ENCODE peak calls at places on chromosomes 7 and 10, in four cellular contexts. M is GM12878, J is K562, D is HepG2. I is an unnamed sample.
A peak's percentile ranks its signal among the peaks of the same experiment; 100 is the strongest.

GRCh38 chr10:121843379-121843778 is 84.5 kb downstream of the ATE1 start:
- DNase-seq in M (no peak), J (no peak), D (peak; percentile 78), I (no peak)

GRCh38 chr7:3984456-3984855 is 683.4 kb downstream of the SDK1 start:
- DNase-seq in M (no peak), J (no peak), D (no peak), I (no peak)

GRCh38 chr7:117505238-117505637 is 25.4 kb downstream of the CFTR start:
- DNase-seq in M (no peak), J (no peak), D (no peak), I (no peak)

GRCh38 chr10:98446656-98447221 is at the start of gene HPS1:
- DNase-seq in M (peak; percentile 42), J (peak; percentile 88), D (peak; percentile 27), I (peak; percentile 95)

GRCh38 chr7:102433319-102434038 is at the start of gene ORAI2:
- DNase-seq in M (no peak), J (peak; percentile 95), D (no peak), I (peak; percentile 100)

GRCh38 chr7:128954830-128955797 is 17.4 kb downstream of the IRF5 start:
- DNase-seq in M (no peak), J (no peak), D (no peak), I (peak; percentile 86)

GRCh38 chr10:10363217-10363616 is 654.5 kb upstream of the CELF2 start:
- DNase-seq in M (no peak), J (no peak), D (no peak), I (no peak)

GRCh38 chr7:90968871-90969270 is 295.4 kb upstream of the FZD1 start:
- DNase-seq in M (no peak), J (no peak), D (no peak), I (no peak)

GRCh38 chr10:28241766-28242399 is 61.0 kb downstream of the MPP7 start:
- DNase-seq in M (peak; percentile 2), J (peak; percentile 44), D (peak; percentile 53), I (peak; percentile 40)

GRCh38 chr7:95338832-95339231 is 14.5 kb upstream of the PON1 start:
- DNase-seq in M (no peak), J (no peak), D (no peak), I (no peak)

GRCh38 chr10:21969326-21970287 is 33.9 kb downstream of the DNAJC1 start:
- DNase-seq in M (no peak), J (no peak), D (no peak), I (no peak)

GRCh38 chr10:117168135-117168674 is 29.1 kb upstream of the KCNK18 start:
- DNase-seq in M (no peak), J (peak; percentile 83), D (no peak), I (peak; percentile 96)

GRCh38 chr10:102802920-102803534 is 34.2 kb downstream of the CYP17A1 start:
- DNase-seq in M (peak; percentile 38), J (no peak), D (no peak), I (no peak)

GRCh38 chr7:110204527-110204926 is 886.4 kb upstream of the LRRN3 start:
- DNase-seq in M (no peak), J (no peak), D (no peak), I (no peak)

GRCh38 chr10:128209862-128210214 is 83.6 kb upstream of the MKI67 start:
- DNase-seq in M (no peak), J (no peak), D (no peak), I (no peak)

GRCh38 chr7:18212788-18213187 is 185.1 kb upstream of the PRPS1L1 start:
- DNase-seq in M (no peak), J (no peak), D (no peak), I (peak; percentile 58)

GRCh38 chr10:103080891-103081581 is 112.0 kb downstream of the NT5C2 start:
- DNase-seq in M (no peak), J (no peak), D (no peak), I (no peak)

GRCh38 chr7:93715234-93715633 is 140.7 kb upstream of the CALCR start:
- DNase-seq in M (no peak), J (peak; percentile 56), D (peak; percentile 34), I (peak; percentile 33)

GRCh38 chr7:135224027-135224426 is 9.6 kb upstream of the STRA8 start:
- DNase-seq in M (no peak), J (no peak), D (no peak), I (no peak)

GRCh38 chr7:11858668-11859302 is 26.8 kb upstream of the THSD7A start:
- DNase-seq in M (no peak), J (no peak), D (no peak), I (no peak)

GRCh38 chr10:19839552-19839951 is 23.3 kb downstream of the PLXDC2 start:
- DNase-seq in M (no peak), J (no peak), D (no peak), I (no peak)

GRCh38 chr10:19839090-19839489 is 22.9 kb downstream of the PLXDC2 start:
- DNase-seq in M (no peak), J (no peak), D (no peak), I (no peak)

GRCh38 chr10:19847321-19847720 is 31.1 kb downstream of the PLXDC2 start:
- DNase-seq in M (no peak), J (no peak), D (no peak), I (no peak)

GRCh38 chr10:19845963-19846362 is 29.7 kb downstream of the PLXDC2 start:
- DNase-seq in M (no peak), J (no peak), D (no peak), I (no peak)

GRCh38 chr10:19843487-19843886 is 27.3 kb downstream of the PLXDC2 start:
- DNase-seq in M (no peak), J (no peak), D (no peak), I (no peak)
- TF ChIP-seq MXI1 in M (no peak), J (no peak), D (no peak), I (no peak)

GRCh38 chr7:25121599-25121998 is 3.5 kb downstream of the CYCS start:
- DNase-seq in M (no peak), J (no peak), D (no peak), I (no peak)

GRCh38 chr7:25124485-25125136 is 449 bp downstream of the CYCS start:
- DNase-seq in M (no peak), J (no peak), D (no peak), I (peak; percentile 35)

GRCh38 chr7:25122373-25122772 is 2.7 kb downstream of the CYCS start:
- DNase-seq in M (no peak), J (no peak), D (no peak), I (no peak)

GRCh38 chr7:25125137-25125946 is at the start of gene CYCS:
- DNase-seq in M (peak; percentile 99), J (peak; percentile 93), D (peak; percentile 98), I (peak; percentile 95)
- TF ChIP-seq EP300 in M (no peak), J (peak; percentile 50), D (peak; percentile 20), I (no peak)

DNA sequence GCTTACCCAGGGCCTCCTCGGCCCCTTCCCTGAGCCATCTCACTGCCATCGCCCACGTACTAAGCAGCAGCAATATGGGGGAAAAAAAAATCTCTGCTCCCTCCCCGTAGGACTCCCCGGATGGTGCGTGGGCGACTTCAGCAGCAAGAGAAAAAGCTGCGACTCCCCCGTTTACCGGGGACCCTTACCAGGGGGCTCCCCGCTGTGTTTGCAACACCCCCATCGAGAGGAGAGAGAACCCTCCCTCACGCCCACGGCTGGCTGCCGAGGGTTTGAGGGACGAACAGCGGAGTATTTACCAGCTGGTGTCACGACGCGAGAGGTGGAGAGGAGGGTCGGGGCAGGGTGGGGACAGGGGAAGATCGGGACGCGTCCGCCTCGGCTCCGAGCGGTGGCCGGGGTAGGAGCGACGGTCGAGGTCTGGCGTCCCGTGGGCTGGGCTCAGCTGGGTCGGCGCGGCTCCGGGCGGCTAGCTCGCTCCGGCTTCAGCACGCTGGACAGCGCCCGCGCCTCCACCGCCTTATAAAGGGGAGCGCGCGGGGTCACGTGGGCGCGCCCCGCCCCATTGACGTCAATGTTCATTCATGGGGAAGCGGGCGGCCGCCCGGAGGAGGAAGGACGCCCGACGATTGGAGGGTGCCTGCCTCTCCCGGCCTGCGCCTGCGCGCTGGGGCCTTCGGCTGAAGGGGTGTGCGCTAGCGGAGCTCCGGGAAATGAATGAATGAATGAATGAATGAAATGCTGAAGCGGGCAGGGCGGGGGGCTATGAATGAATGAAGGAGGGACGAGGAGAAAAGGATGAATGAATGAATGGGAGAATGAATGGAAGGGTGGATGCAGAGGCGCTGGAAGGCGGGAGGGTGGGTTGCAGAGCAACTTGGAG is at the start of gene VGF:
- DNase-seq in M (no peak), J (peak; percentile 99), D (peak; percentile 85), I (peak; percentile 97)
- TF ChIP-seq POLR2AphosphoS5 in M (no peak), J (no peak), D (no peak), I (peak; percentile 91)

DNA sequence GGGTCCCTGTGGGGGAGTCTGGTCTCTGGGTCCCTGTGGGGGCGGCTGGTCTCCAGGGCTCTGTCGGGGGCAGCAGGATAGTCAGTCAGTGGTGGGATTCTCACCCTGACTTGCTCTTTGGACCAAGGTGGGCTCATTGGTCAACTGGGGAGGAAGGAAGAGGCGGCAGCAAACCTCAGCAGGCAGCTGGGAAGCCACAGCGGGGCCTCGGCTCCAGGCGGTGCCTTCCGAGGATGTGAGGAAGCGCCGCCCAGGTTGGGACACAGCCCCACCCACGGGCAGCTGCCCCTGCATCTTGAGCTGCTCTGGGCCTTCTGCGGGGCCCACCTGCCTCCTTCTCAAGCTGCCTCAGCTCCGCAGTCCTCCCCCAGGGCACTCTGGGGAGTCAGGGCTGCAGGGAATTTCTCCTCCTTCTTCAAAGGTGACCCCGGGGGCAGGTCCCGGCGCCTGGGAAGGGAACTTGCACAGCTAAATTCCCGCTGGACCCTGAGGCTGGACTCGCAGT is 20.4 kb upstream of the KNDC1 start:
- DNase-seq in M (no peak), J (no peak), D (no peak), I (peak; percentile 27)
- TF ChIP-seq MXI1 in M (no peak), J (no peak), D (no peak), I (no peak)

DNA sequence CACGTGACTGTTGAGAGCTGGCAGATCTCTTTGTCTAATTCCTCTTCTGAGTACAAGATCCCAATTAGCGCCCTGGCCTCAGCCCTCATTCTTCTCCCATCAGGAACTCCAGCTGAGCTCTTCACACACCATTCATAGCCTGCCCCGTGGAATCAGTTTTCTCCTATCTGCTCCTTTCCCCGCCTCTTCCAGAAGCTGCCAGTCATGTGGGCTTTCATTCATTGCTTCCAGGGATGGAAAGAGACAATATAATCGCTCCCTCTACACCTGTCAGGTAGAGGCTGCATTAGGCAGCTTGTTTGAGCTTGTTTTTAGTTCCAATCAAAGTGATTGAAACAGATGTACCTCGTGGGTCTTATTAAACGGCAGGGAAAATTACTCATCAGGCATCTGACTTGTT is 515.8 kb downstream of the TYW1 start:
- DNase-seq in M (no peak), J (no peak), D (no peak), I (no peak)
- TF ChIP-seq EP300 in M (no peak), J (no peak), D (no peak), I (no peak)

DNA sequence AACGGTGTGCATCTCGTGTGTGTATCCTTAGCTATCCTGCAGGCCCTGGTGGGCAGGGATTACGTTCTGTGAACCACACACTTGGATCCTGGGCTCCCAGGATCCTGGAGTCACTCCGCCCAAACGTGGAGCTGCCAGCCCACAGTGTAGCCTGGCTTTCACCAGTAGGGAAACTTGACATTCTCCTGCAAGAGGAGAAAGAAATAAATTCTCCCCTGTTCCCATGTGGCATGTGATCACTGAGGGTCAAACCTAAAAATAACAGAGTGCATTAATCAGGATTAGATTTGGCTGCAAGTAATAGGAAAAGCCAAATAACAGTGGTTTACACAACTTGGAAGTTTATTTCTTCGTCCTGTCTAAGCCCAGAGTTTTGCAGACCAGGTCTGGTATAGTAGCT is 32.3 kb downstream of the PALD1 start:
- DNase-seq in M (no peak), J (no peak), D (no peak), I (no peak)
- TF ChIP-seq POLR2AphosphoS5 in M (no peak), J (no peak), D (no peak), I (no peak)

GRCh38 chr10:60140681-60141632 is 234.6 kb upstream of the CCDC6 start:
- DNase-seq in M (no peak), J (peak; percentile 71), D (peak; percentile 2), I (no peak)
- TF ChIP-seq MXI1 in M (no peak), J (no peak), D (no peak), I (no peak)